ENCODE peak calls at places on chromosomes 1 and 21, in seven cellular contexts. P is spleen; B is heart right ventricle; M is ovary; C is aorta; Q is CD8-positive, alpha-beta T cell; Y is small intestine. A is an unnamed sample.

GRCh38 chr1:69278923-69279322 is 288.8 kb upstream of the LRRC7 start:
- DNase-seq in Q (no peak), M (no peak), Y (no peak), P (no peak), C (no peak), B (no peak), A (no peak)

GRCh38 chr1:217525773-217526490 is 105.0 kb downstream of the GPATCH2 start:
- DNase-seq in P (no peak), C (no peak), Y (no peak), Q (no peak), B (no peak), M (no peak), A (no peak)

GRCh38 chr1:110309768-110310167 is 29.4 kb upstream of the RBM15 start:
- DNase-seq in P (no peak), M (no peak), Q (no peak), C (no peak), B (no peak), Y (no peak), A (no peak)

GRCh38 chr1:112710586-112710985 is 3.7 kb upstream of the RHOC start:
- DNase-seq in Y (no peak), M (no peak), B (no peak), C (no peak), Q (no peak), P (peak; percentile 58), A (no peak)

GRCh38 chr1:167492509-167492910 is 25.8 kb downstream of the CD247 start:
- DNase-seq in Q (no peak), B (no peak), C (no peak), Y (no peak), P (no peak), M (no peak), A (peak; percentile 74)

GRCh38 chr1:220274122-220274855 is 2.0 kb upstream of the RAB3GAP2 start:
- DNase-seq in Y (no peak), C (no peak), Q (no peak), B (no peak), P (no peak), M (no peak), A (no peak)

GRCh38 chr1:91791103-91791502 is 94.8 kb downstream of the TGFBR3 start:
- DNase-seq in C (no peak), P (no peak), Y (no peak), M (no peak), Q (no peak), B (no peak), A (no peak)

GRCh38 chr21:44800103-44800502 is 1.5 kb downstream of the UBE2G2 start:
- DNase-seq in Q (no peak), B (peak; percentile 34), M (no peak), P (no peak), Y (peak; percentile 51), C (no peak), A (no peak)

GRCh38 chr21:28269173-28269572 is 723.5 kb downstream of the LTN1 start:
- DNase-seq in C (no peak), P (no peak), M (no peak), B (no peak), Q (no peak), Y (no peak), A (no peak)

GRCh38 chr21:37257526-37257966 is 9.6 kb downstream of the VPS26C start:
- DNase-seq in M (no peak), Y (peak; percentile 45), Q (no peak), C (no peak), P (peak; percentile 84), B (peak; percentile 21), A (peak; percentile 37)

GRCh38 chr1:160109686-160110085 is 5.9 kb upstream of the ATP1A2 start:
- DNase-seq in M (no peak), P (no peak), B (no peak), C (no peak), Y (no peak), Q (no peak), A (no peak)

GRCh38 chr1:170491291-170491690 is 40.7 kb upstream of the GORAB start:
- DNase-seq in B (no peak), M (no peak), C (no peak), Q (no peak), Y (no peak), P (no peak), A (no peak)

GRCh38 chr1:51906306-51907078 is 28.0 kb upstream of the NRDC start:
- DNase-seq in B (no peak), Q (no peak), P (no peak), Y (no peak), M (no peak), C (no peak), A (no peak)

GRCh38 chr1:228098323-228098931 is 4.7 kb downstream of the C1orf35 start:
- DNase-seq in M (no peak), B (no peak), Y (no peak), Q (no peak), P (peak; percentile 71), C (no peak), A (no peak)

GRCh38 chr1:112743174-112744018 is 28.3 kb upstream of the PPM1J start:
- DNase-seq in M (no peak), Q (no peak), B (no peak), P (no peak), Y (no peak), C (no peak), A (no peak)

GRCh38 chr1:8342325-8342724 is 24.4 kb downstream of the SLC45A1 start:
- DNase-seq in C (no peak), Q (no peak), P (no peak), B (no peak), Y (no peak), M (no peak), A (no peak)

GRCh38 chr1:198681831-198682756 is 43.3 kb downstream of the PTPRC start:
- DNase-seq in M (peak; percentile 20), C (peak; percentile 83), Y (peak; percentile 76), B (peak; percentile 51), P (peak; percentile 89), Q (peak; percentile 69), A (peak; percentile 79)

GRCh38 chr1:29869802-29870201 is 633.5 kb downstream of the PTPRU start:
- DNase-seq in P (no peak), C (no peak), B (no peak), Y (no peak), M (no peak), Q (no peak), A (no peak)

GRCh38 chr1:116841569-116842364 is 67.9 kb upstream of the PTGFRN start:
- DNase-seq in B (no peak), C (no peak), M (no peak), P (no peak), Q (no peak), Y (no peak), A (no peak)

GRCh38 chr1:179976970-179977651 is 22.5 kb downstream of the CEP350 start:
- DNase-seq in C (no peak), M (no peak), P (no peak), Y (no peak), Q (no peak), B (no peak), A (no peak)

DNA sequence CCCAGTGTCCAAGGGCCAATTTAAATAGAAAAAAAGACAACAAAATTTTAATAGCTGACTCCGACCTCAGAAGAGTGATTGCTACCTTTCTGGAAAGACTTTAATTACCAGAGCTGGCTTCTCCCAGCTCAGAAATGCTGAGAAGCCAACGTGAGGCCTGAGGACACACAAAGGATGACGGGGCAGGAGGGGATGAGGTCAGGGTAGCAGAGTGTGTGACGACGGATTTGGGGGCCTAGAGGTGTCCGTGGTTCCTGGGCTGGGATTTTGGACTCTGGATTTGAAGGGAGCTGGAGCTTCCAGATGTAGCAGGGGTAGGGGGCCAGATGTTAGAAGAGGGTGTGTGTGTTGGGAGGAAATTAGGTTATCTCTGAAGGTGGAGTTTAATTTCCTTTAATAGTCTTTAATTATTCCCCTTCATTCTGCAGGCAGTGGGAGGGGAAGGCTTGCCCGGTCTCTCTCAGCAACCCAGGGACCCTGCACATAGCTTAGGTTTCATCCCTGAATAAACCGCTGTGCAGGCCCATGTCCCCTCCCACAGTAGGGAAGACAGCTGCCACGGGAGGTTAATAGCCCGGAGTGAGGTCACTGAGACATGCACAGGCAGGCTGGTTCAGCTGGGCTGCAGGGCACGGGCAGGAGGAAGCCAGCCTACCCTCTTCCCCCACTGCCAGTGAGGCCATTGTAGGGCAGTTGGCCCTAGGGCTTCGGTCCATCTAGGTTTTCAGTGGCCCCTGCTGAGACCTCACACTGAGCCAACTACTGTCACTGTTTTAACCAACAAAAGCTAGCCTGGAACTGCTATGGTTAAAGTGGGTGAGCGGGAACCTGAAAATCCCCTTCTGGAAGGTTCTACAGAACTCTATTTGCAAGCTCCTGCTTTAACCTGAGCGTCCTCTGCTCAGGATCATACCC is 3.8 kb upstream of the PADI3 start:
- DNase-seq in B (no peak), Q (no peak), Y (no peak), C (no peak), M (no peak), P (no peak), A (no peak)
- H3K27ac ChIP-seq in B (no peak overlapping the region), Q (no peak overlapping the region), Y (no peak overlapping the region), C (no peak overlapping the region), M (no peak overlapping the region), P (no peak overlapping the region), A (no peak overlapping the region)

GRCh38 chr1:97983132-97983531 is 62.3 kb upstream of the DPYD start:
- DNase-seq in C (no peak), Y (no peak), M (no peak), B (no peak), P (no peak), Q (no peak), A (no peak)
- H3K27ac ChIP-seq in C (no peak overlapping the region), Y (no peak overlapping the region), M (no peak overlapping the region), B (no peak overlapping the region), P (no peak overlapping the region), Q (no peak overlapping the region), A (no peak overlapping the region)

DNA sequence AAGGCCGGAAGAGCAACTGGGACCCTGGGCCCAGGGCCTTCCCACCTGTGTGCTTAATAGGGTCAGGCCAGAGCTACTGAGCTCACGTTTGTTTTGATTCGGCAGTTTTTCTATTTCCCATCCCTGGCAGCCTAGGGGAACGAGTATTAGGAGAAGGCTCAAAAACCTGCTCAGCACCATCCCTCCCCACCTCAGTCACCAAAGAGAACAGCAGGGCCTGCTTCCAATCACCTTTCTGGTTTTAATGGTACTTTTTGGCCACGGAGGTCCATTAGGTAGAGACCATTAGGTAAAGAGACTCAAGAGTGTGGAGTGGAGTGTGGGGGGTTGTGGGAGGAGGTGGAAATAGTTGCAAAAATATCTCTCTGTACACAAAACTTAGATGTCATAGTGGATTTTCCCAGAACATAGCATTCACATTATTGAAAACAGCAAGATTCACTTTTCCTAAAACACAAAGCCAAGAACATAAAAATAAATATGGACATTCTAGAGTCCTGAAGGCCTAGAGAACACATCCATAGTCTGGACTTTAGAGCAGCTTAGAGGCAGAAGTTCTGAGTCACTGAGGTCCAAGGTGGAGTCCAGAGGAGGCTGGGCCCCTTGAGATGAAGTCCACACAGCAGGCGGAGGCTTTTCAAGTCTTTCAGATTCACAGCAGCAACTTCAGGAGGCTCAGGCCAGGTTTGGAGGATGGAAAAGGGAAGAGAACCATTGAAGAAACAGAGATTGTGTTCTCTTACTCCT is 19.5 kb downstream of the NUAK2 start:
- DNase-seq in Q (no peak), C (no peak), B (no peak), Y (peak; percentile 83), P (no peak), M (no peak), A (no peak)
- H3K27ac ChIP-seq in Q (no peak overlapping the region), C (no peak overlapping the region), B (no peak overlapping the region), Y (no peak overlapping the region), P (peak overlapping the region; percentile 63), M (no peak overlapping the region), A (no peak overlapping the region)

DNA sequence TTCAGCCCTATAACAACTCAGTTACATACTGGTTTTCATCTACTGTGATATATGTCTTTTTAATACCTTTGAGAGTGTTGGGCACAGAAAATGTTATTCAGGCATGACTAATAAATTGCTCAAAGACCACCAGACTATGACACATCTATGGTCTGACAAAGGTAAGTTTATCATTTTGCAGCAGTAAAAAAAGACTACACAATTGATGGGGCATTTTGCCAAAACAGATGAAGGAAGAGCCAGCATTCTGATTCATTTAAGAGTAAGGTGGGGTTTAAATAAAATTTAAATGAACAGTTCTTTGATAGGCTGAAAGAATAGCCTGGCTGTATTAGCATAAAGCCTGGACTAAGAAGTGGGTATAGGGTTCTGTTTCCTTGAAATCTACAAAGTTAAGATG is 8.8 kb upstream of the RNPC3 start:
- DNase-seq in P (no peak), B (no peak), C (no peak), Y (no peak), Q (no peak), M (no peak), A (no peak)
- H3K27ac ChIP-seq in P (no peak overlapping the region), B (no peak overlapping the region), C (no peak overlapping the region), Y (no peak overlapping the region), Q (no peak overlapping the region), M (no peak overlapping the region), A (no peak overlapping the region)